ENCODE peak calls at places on chromosomes 6 and 20, in five cellular contexts. H is caudate nucleus, R is AG08395, D is Panc1, J is NCI-H345. X is an unnamed sample.

GRCh38 chr6:125251516-125252229 is 50.1 kb downstream of the HDDC2 start:
- DNase-seq in H (no peak), R (no peak), D (no peak), J (no peak), X (no peak)

GRCh38 chr6:129667621-129668020 is 42.4 kb downstream of the ARHGAP18 start:
- DNase-seq in H (no peak), R (no peak), D (no peak), J (no peak), X (no peak)

GRCh38 chr20:36860811-36861624 is 14.9 kb upstream of the TLDC2 start:
- DNase-seq in H (no peak), R (no peak), D (no peak), J (no peak), X (no peak)

GRCh38 chr6:81890846-81891245 is 138.4 kb upstream of the TENT5A start:
- DNase-seq in H (no peak), R (peak), D (no peak), J (no peak), X (no peak)

GRCh38 chr6:168100803-168101095 is 21.7 kb upstream of the FRMD1 start:
- DNase-seq in H (no peak), R (no peak), D (no peak), J (no peak), X (no peak)

GRCh38 chr6:35048031-35048613 is 93.0 kb downstream of the TCP11 start:
- DNase-seq in H (peak), R (no peak), D (no peak), J (no peak), X (no peak)

GRCh38 chr20:25315418-25316210 is 67.7 kb downstream of the PYGB start:
- DNase-seq in H (no peak), R (peak), D (no peak), J (no peak), X (no peak)

GRCh38 chr6:139990865-139991264 is 616.4 kb upstream of the CITED2 start:
- DNase-seq in H (no peak), R (peak), D (no peak), J (no peak), X (no peak)

GRCh38 chr6:6556162-6556737 is 32.3 kb upstream of the LY86 start:
- DNase-seq in H (no peak), R (no peak), D (no peak), J (no peak), X (no peak)

GRCh38 chr20:38871560-38871953 is 54.7 kb upstream of the FAM83D start:
- DNase-seq in H (no peak), R (no peak), D (no peak), J (no peak), X (no peak)

GRCh38 chr6:33426590-33427563 is 7.0 kb downstream of the SYNGAP1 start:
- DNase-seq in H (peak), R (no peak), D (no peak), J (peak), X (no peak)

GRCh38 chr6:166365221-166365620 is 17.5 kb downstream of the MPC1 start:
- DNase-seq in H (no peak), R (peak), D (no peak), J (no peak), X (no peak)

X was measured in NCI-H526 treated with DMSO at 0.1 percent for 48 hours.